ENCODE peak calls at places on chromosomes 11 and 22, in eight cellular contexts. T is astrocyte of the spinal cord; N is esophagus squamous epithelium; L is GM23338; D is RWPE2; B is ovary; Z is CD8-positive, alpha-beta T cell; F is cardiac muscle cell. R is an unnamed sample.

GRCh38 chr11:69511358-69512015 is 30.0 kb downstream of the LINC01488 start:
- DNase-seq in T (peak; percentile 60), N (no peak), L (no peak), D (no peak), B (no peak), Z (no peak), F (peak; percentile 82), R (peak; percentile 90)

GRCh38 chr22:44603774-44604173 is 98.2 kb upstream of the PRR5 start:
- DNase-seq in T (no peak), N (no peak), L (no peak), D (no peak), B (no peak), Z (no peak), F (peak; percentile 41), R (no peak)

GRCh38 chr11:37184371-37184770 is 586.3 kb upstream of the RAG2 start:
- DNase-seq in T (no peak), N (no peak), L (no peak), D (no peak), B (no peak), Z (no peak), F (no peak), R (no peak)

GRCh38 chr11:116885951-116886629 is 48.7 kb upstream of the APOA1 start:
- DNase-seq in T (peak; percentile 65), N (no peak), L (no peak), D (no peak), B (no peak), Z (no peak), F (peak; percentile 41), R (peak; percentile 78)

GRCh38 chr22:24240381-24240780 is 4.5 kb downstream of the GGT5 start:
- DNase-seq in T (no peak), N (no peak), L (no peak), D (no peak), B (no peak), Z (no peak), F (peak; percentile 58), R (no peak)

GRCh38 chr11:32829680-32830412 is at the start of gene PRRG4:
- DNase-seq in T (peak; percentile 13), N (no peak), L (peak; percentile 83), D (peak; percentile 72), B (peak; percentile 18), Z (no peak), F (peak; percentile 57), R (peak; percentile 20)

GRCh38 chr11:125222494-125222893 is 57.9 kb downstream of the PKNOX2 start:
- DNase-seq in T (no peak), N (no peak), L (no peak), D (no peak), B (no peak), Z (no peak), F (no peak), R (no peak)

GRCh38 chr11:95419915-95420314 is 188.9 kb upstream of the SESN3 start:
- DNase-seq in T (peak; percentile 53), N (no peak), L (no peak), D (no peak), B (no peak), Z (no peak), F (peak; percentile 73), R (peak; percentile 74)

GRCh38 chr11:208177-208916 is 839 bp downstream of the RIC8A start:
- DNase-seq in T (peak; percentile 75), N (no peak), L (peak; percentile 90), D (no peak), B (peak; percentile 79), Z (peak; percentile 66), F (peak; percentile 76), R (peak; percentile 69)

GRCh38 chr11:65208785-65209710 is 27.3 kb downstream of the CAPN1 start:
- DNase-seq in T (no peak), N (no peak), L (no peak), D (no peak), B (no peak), Z (no peak), F (no peak), R (no peak)

GRCh38 chr11:20275987-20276660 is 87.4 kb upstream of the HTATIP2 start:
- DNase-seq in T (no peak), N (no peak), L (no peak), D (no peak), B (no peak), Z (no peak), F (no peak), R (no peak)

GRCh38 chr11:1221848-1222311 is 986 bp upstream of the MUC5B start:
- DNase-seq in T (no peak), N (no peak), L (no peak), D (peak; percentile 52), B (peak; percentile 9), Z (no peak), F (no peak), R (no peak)

GRCh38 chr22:41274856-41275255 is 11.1 kb downstream of the RANGAP1 start:
- DNase-seq in T (no peak), N (no peak), L (no peak), D (no peak), B (no peak), Z (no peak), F (no peak), R (no peak)

GRCh38 chr22:36368359-36368983 is 19.3 kb downstream of the MYH9 start:
- DNase-seq in T (peak; percentile 79), N (no peak), L (peak; percentile 98), D (no peak), B (no peak), Z (no peak), F (peak; percentile 91), R (peak; percentile 90)

GRCh38 chr11:9132203-9132878 is 40.9 kb upstream of the SCUBE2 start:
- DNase-seq in T (no peak), N (no peak), L (no peak), D (no peak), B (no peak), Z (no peak), F (no peak), R (no peak)

GRCh38 chr11:9125185-9125886 is 33.9 kb upstream of the SCUBE2 start:
- DNase-seq in T (no peak), N (no peak), L (no peak), D (no peak), B (no peak), Z (no peak), F (no peak), R (no peak)

GRCh38 chr11:9130297-9130696 is 38.9 kb upstream of the SCUBE2 start:
- DNase-seq in T (no peak), N (no peak), L (no peak), D (no peak), B (no peak), Z (no peak), F (no peak), R (no peak)
- TF ChIP-seq CTCF in T (no peak), N (no peak), L (no peak), D (no peak), B (no peak), Z (no peak), F (no peak), R (no peak)

GRCh38 chr11:2300936-2301630 is 635 bp downstream of the C11orf21 start:
- DNase-seq in T (no peak), N (no peak), L (no peak), D (no peak), B (no peak), Z (no peak), F (no peak), R (no peak)

GRCh38 chr11:2298795-2299747 is 2.6 kb downstream of the C11orf21 start:
- DNase-seq in T (no peak), N (no peak), L (peak; percentile 75), D (no peak), B (no peak), Z (no peak), F (peak; percentile 22), R (no peak)

GRCh38 chr11:2299773-2300172 is 1.9 kb downstream of the C11orf21 start:
- DNase-seq in T (no peak), N (no peak), L (no peak), D (no peak), B (no peak), Z (no peak), F (no peak), R (no peak)

GRCh38 chr11:2301631-2302272 is at the start of the genes C11orf21 and TSPAN32:
- DNase-seq in T (peak; percentile 41), N (no peak), L (no peak), D (no peak), B (no peak), Z (no peak), F (peak; percentile 77), R (peak; percentile 44)

DNA sequence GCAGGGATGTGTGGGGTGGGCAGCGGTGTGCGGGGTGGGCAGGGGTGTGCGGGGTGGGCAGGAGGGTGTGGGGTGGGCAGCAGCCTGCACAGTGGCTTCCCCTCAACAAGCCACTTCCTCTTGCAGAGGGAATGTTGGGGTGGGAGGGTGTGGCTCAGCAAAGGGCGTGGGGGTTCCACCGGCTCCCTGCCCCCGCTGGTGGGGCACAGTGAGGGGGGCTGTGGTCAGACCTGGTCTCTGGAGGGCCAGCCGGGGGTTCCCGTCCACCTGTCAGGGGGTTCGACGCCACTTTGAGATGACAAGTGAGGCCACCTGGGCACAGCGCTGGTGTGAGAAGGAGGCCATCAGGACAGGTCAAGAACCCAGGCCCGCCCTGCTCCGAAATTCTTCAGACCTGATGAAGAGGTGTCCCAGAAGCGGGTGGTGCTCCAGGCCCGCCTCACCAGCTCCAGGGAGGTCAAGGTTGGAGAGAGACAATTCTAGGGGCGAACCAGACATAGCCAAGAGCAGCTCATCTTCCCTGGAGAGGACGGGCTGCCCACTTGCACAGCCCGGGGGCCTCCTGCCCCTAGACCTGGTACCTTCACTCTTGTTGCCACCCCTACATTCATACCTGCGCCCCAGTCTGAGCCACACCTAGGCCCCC is 1.3 kb downstream of the C11orf21 start:
- DNase-seq in T (no peak), N (no peak), L (no peak), D (peak; percentile 66), B (no peak), Z (no peak), F (no peak), R (no peak)
- H3K4me3 ChIP-seq in T (no peak overlapping the region), N (peak overlapping the region; percentile 51), L (no peak overlapping the region), D (no peak overlapping the region), B (no peak overlapping the region), Z (peak overlapping the region; percentile 82), F (no peak overlapping the region), R (no peak overlapping the region)

GRCh38 chr11:108669261-108669660 is 4.4 kb downstream of the DDX10 start:
- DNase-seq in T (no peak), N (no peak), L (no peak), D (no peak), B (no peak), Z (no peak), F (no peak), R (no peak)

GRCh38 chr11:108664241-108664640 is 628 bp upstream of the DDX10 start:
- DNase-seq in T (no peak), N (no peak), L (no peak), D (no peak), B (peak; percentile 29), Z (no peak), F (no peak), R (no peak)

GRCh38 chr11:108663154-108663877 is 1.6 kb upstream of the DDX10 start:
- DNase-seq in T (no peak), N (no peak), L (no peak), D (no peak), B (no peak), Z (no peak), F (no peak), R (no peak)

GRCh38 chr11:108664730-108665525 is at the start of gene DDX10:
- DNase-seq in T (peak; percentile 99), N (peak; percentile 82), L (peak; percentile 99), D (peak; percentile 93), B (peak; percentile 99), Z (peak; percentile 97), F (peak; percentile 99), R (peak; percentile 97)

GRCh38 chr11:108666373-108666772 is 1.5 kb downstream of the DDX10 start:
- DNase-seq in T (no peak), N (no peak), L (peak; percentile 48), D (no peak), B (no peak), Z (no peak), F (peak; percentile 15), R (no peak)
- TF ChIP-seq CTCF in T (no peak), N (no peak), L (no peak), D (no peak), B (no peak), Z (no peak), F (no peak), R (peak; percentile 14)

GRCh38 chr11:121696177-121696863 is 243.6 kb upstream of the SORL1-AS1 start:
- DNase-seq in T (peak; percentile 46), N (no peak), L (peak; percentile 26), D (no peak), B (no peak), Z (no peak), F (peak; percentile 9), R (no peak)
- H3K4me3 ChIP-seq in T (no peak overlapping the region), N (no peak overlapping the region), L (no peak overlapping the region), D (no peak overlapping the region), B (no peak overlapping the region), Z (no peak overlapping the region), F (no peak overlapping the region), R (no peak overlapping the region)

R was measured in AG10803.